ENCODE peak calls at places on chromosomes 11 and 22, in five cellular contexts. Q is HCT116, I is K562, J is HL-60, M is Panc1. P is an unnamed sample.

GRCh38 chr11:42543844-42544243 is 768.0 kb upstream of the API5 start:
- DNase-seq in M (no peak), Q (no peak), J (no peak), I (no peak), P (no peak)

GRCh38 chr22:23530106-23530505 is 50.0 kb downstream of the IGLL1 start:
- DNase-seq in I (no peak), Q (no peak), J (no peak), M (no peak), P (no peak)

GRCh38 chr11:62539238-62539925 is 7.2 kb downstream of the AHNAK start:
- DNase-seq in J (no peak), M (no peak), I (no peak), Q (no peak), P (no peak)

GRCh38 chr11:5229388-5229787 is 2.5 kb upstream of the HBB start:
- DNase-seq in J (no peak), I (no peak), Q (no peak), M (no peak), P (no peak)

GRCh38 chr11:19777342-19778102 is 64.9 kb downstream of the NAV2 start:
- DNase-seq in M (no peak), Q (no peak), J (no peak), I (peak; percentile 2), P (peak; percentile 75)

GRCh38 chr22:19811811-19812771 is 42.6 kb downstream of the GNB1L start:
- DNase-seq in I (no peak), J (no peak), Q (no peak), M (no peak), P (no peak)

GRCh38 chr11:46277623-46278386 is at the start of gene CREB3L1:
- DNase-seq in Q (no peak), I (no peak), M (no peak), J (no peak), P (peak; percentile 61)

GRCh38 chr11:25925359-25925758 is 406.6 kb upstream of the ANO3 start:
- DNase-seq in Q (no peak), J (no peak), M (no peak), I (no peak), P (no peak)

GRCh38 chr11:124935548-124936514 is at the start of gene HEPACAM:
- DNase-seq in Q (no peak), M (no peak), I (no peak), J (no peak), P (no peak)

GRCh38 chr11:19592842-19593241 is 119.8 kb upstream of the NAV2 start:
- DNase-seq in I (no peak), Q (no peak), J (no peak), M (no peak), P (no peak)

GRCh38 chr11:130804306-130805077 is 111.8 kb downstream of the SNX19 start:
- DNase-seq in M (no peak), I (no peak), Q (no peak), J (no peak), P (no peak)

GRCh38 chr11:35964846-35965245 is 21.0 kb downstream of the LDLRAD3 start:
- DNase-seq in I (no peak), J (no peak), Q (no peak), M (no peak), P (no peak)

GRCh38 chr11:1088927-1089737 is 14.5 kb downstream of the MUC2 start:
- DNase-seq in I (no peak), Q (no peak), J (no peak), M (no peak), P (no peak)

GRCh38 chr22:43228330-43228729 is 41.4 kb upstream of the TTLL12 start:
- DNase-seq in J (no peak), I (peak; percentile 77), Q (peak; percentile 10), M (no peak), P (peak; percentile 88)

GRCh38 chr22:24473278-24473677 is 21.9 kb upstream of the UPB1 start:
- DNase-seq in J (peak; percentile 24), M (no peak), Q (no peak), I (no peak), P (no peak)

GRCh38 chr11:121540627-121541026 is 87.9 kb upstream of the SORL1-AS1 start:
- DNase-seq in J (no peak), I (no peak), M (no peak), Q (no peak), P (no peak)

GRCh38 chr11:88421530-88421929 is 84.0 kb upstream of the CTSC start:
- DNase-seq in J (peak; percentile 23), Q (no peak), I (peak; percentile 86), M (no peak), P (peak; percentile 32)

GRCh38 chr11:71356904-71357303 is 91.3 kb downstream of the DHCR7 start:
- DNase-seq in Q (no peak), J (no peak), M (no peak), I (no peak), P (no peak)

GRCh38 chr22:30705710-30706651 is 11.3 kb downstream of the OSBP2 start:
- DNase-seq in Q (peak; percentile 70), J (peak; percentile 49), I (no peak), M (no peak), P (no peak)

GRCh38 chr11:17642370-17642769 is 77.0 kb upstream of the MYOD1 start:
- DNase-seq in M (no peak), J (no peak), Q (no peak), I (no peak), P (no peak)

GRCh38 chr22:49260681-49261580 is 566.7 kb downstream of the BRD1 start:
- DNase-seq in I (no peak), Q (no peak), M (no peak), J (no peak), P (no peak)

GRCh38 chr11:34855754-34856095 is 60.5 kb downstream of the APIP start:
- DNase-seq in Q (no peak), M (no peak), I (peak; percentile 36), J (no peak), P (peak; percentile 6)

GRCh38 chr11:134065381-134065780 is 3.5 kb upstream of the JAM3 start:
- DNase-seq in J (no peak), Q (no peak), M (no peak), I (no peak), P (no peak)

GRCh38 chr11:83046626-83047172 is 25.0 kb downstream of the RAB30 start:
- DNase-seq in M (no peak), J (no peak), Q (no peak), I (no peak), P (no peak)

GRCh38 chr11:83042966-83043711 is 28.6 kb downstream of the RAB30 start:
- DNase-seq in Q (no peak), I (no peak), M (no peak), J (no peak), P (no peak)

GRCh38 chr11:83039566-83039965 is 32.1 kb downstream of the RAB30 start:
- DNase-seq in M (no peak), J (no peak), Q (no peak), I (no peak), P (no peak)

GRCh38 chr11:83047515-83048225 is 24.0 kb downstream of the RAB30 start:
- DNase-seq in Q (no peak), I (no peak), J (no peak), M (no peak), P (no peak)

GRCh38 chr11:83044958-83045712 is 26.6 kb downstream of the RAB30 start:
- DNase-seq in Q (no peak), J (no peak), M (peak; percentile 82), I (peak; percentile 29), P (peak; percentile 25)
- TF ChIP-seq POLR2AphosphoS5 in Q (no peak), J (no peak), M (no peak), I (no peak), P (no peak)

GRCh38 chr11:27507561-27508322 is 1.2 kb upstream of the LIN7C start:
- DNase-seq in J (no peak), I (no peak), Q (no peak), M (no peak), P (no peak)
- H3K27ac ChIP-seq in J (peak overlapping the region; percentile 89), I (peak overlapping the region; percentile 98), Q (peak overlapping the region; percentile 76), M (peak overlapping the region; percentile 98), P (no peak overlapping the region)

GRCh38 chr22:37538590-37539357 is 19.6 kb upstream of the CARD10 start:
- DNase-seq in M (no peak), J (peak; percentile 87), Q (peak; percentile 91), I (peak; percentile 90), P (peak; percentile 96)

GRCh38 chr22:37529652-37530345 is 10.6 kb upstream of the CARD10 start:
- DNase-seq in I (no peak), M (no peak), Q (no peak), J (no peak), P (no peak)

GRCh38 chr22:37534445-37534844 is 15.2 kb upstream of the CARD10 start:
- DNase-seq in J (no peak), I (no peak), Q (no peak), M (no peak), P (no peak)

GRCh38 chr22:37535159-37535558 is 15.9 kb upstream of the CARD10 start:
- DNase-seq in I (no peak), M (no peak), Q (no peak), J (no peak), P (no peak)

DNA sequence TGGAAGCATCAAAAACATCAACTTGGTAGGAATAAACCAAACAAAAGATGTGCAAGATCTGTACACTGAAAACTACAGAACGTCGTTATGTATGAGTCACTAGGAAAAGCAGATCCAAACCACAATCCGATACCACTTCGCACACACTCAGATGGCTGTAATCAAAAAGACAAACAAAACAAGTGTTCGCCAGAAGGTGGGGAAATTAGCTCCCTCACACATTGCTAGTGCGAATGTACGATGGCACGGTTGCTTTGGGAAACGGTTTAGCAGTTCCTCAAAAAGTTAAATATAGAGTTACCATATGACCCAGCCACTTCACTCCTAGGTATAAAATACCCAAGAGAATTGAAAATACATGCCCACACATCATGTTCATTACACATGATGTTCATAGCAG is 14.8 kb upstream of the CARD10 start:
- DNase-seq in M (no peak), J (peak; percentile 58), I (peak; percentile 24), Q (peak; percentile 34), P (no peak)
- TF ChIP-seq REST in M (no peak), J (no peak), I (no peak), Q (no peak), P (no peak)

GRCh38 chr11:66006891-66007176 is 4.5 kb downstream of the BANF1 start:
- DNase-seq in J (no peak), I (no peak), Q (no peak), M (no peak), P (no peak)

GRCh38 chr11:66007201-66007634 is 4.6 kb upstream of the CST6 start:
- DNase-seq in M (no peak), J (no peak), Q (no peak), I (peak; percentile 64), P (no peak)

GRCh38 chr11:66008095-66008467 is 3.7 kb upstream of the CST6 start:
- DNase-seq in Q (no peak), I (no peak), M (no peak), J (no peak), P (no peak)

GRCh38 chr11:66004186-66004585 is 1.9 kb downstream of the BANF1 start:
- DNase-seq in J (no peak), I (no peak), Q (no peak), M (no peak), P (no peak)

DNA sequence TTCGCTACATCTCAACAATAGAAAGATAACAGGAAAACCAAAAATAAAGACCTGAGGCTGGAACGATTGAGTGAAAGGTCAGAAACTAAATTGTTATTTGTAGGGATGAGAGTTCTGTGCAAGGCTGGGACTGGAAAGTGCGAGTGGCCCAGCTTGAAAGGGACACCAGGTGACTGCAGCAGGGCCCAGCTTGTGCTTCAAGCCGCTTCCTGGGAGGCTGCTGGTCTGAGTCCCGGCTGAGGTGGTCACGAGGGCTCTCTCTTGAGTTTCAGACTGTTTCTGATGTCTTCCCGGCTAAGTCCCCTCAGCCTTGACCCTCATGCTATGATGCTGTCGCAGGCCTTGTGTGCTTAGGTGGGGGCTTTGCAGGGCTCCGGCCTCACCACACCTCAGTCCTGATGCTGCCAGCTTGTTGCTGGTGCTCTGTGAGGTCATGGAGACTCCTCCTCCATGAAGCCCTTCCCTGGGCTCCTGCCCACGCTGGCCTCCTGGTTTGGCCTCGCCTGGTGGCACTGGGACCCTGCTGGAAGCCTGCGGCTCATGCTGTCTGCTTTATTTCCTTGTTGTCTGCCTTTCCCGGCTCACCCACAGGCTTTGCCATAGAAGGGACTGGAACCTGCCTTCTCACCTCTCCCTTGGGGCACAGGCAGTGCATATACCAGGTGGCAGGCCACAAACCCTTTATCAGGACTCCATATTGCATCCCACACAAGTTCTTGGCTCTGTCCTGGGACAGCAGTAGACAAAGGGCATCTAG is 4.0 kb downstream of the BANF1 start:
- DNase-seq in Q (no peak), M (no peak), J (no peak), I (no peak), P (no peak)
- TF ChIP-seq POLR2AphosphoS5 in Q (no peak), M (peak; percentile 65), J (no peak), I (no peak), P (no peak)